ENCODE peak calls at places on chromosomes 2 and 18, in eight cellular contexts. Y is activated CD4-positive, alpha-beta T cell treated with anti-CD3 and anti-CD28 coated beads for 1 hour; Q is KBM-7; C is fibroblast of the aortic adventitia; E is NCI-H1694 treated with DMSO at 0.1 percent for 48 hours; O is H54; A is NT2/D1; B is psoas muscle. L is an unnamed sample.
A peak's percentile ranks its signal among the peaks of the same experiment; 100 is the strongest.

GRCh38 chr2:185643434-185643833 is 95.2 kb upstream of the FSIP2 start:
- DNase-seq in A (no peak), B (no peak), E (no peak), C (no peak), Y (no peak), Q (no peak), O (no peak), L (no peak)

GRCh38 chr2:231015462-231015861 is 19.5 kb downstream of the SPATA3 start:
- DNase-seq in E (no peak), C (no peak), Q (no peak), O (no peak), B (no peak), A (peak; percentile 77), Y (no peak), L (no peak)

GRCh38 chr2:104804148-104804890 is 49.6 kb upstream of the POU3F3 start:
- DNase-seq in A (no peak), O (no peak), Q (peak; percentile 21), Y (no peak), E (no peak), C (no peak), B (no peak), L (no peak)

GRCh38 chr2:105243961-105244360 is 2.4 kb downstream of the GPR45 start:
- DNase-seq in C (no peak), Q (no peak), A (peak; percentile 35), B (no peak), O (no peak), E (no peak), Y (no peak), L (no peak)

GRCh38 chr2:392921-393270 is 105.0 kb upstream of the ALKAL2 start:
- DNase-seq in C (no peak), B (no peak), E (no peak), Q (no peak), O (no peak), A (no peak), Y (no peak), L (no peak)

GRCh38 chr18:75203456-75204261 is 5.3 kb downstream of the PTGR3 start:
- DNase-seq in C (peak; percentile 55), Q (no peak), E (no peak), O (no peak), B (no peak), A (no peak), Y (no peak), L (no peak)

GRCh38 chr2:147679664-147680502 is 164.9 kb upstream of the ACVR2A start:
- DNase-seq in O (no peak), Y (no peak), C (no peak), E (no peak), B (no peak), A (no peak), Q (no peak), L (no peak)

GRCh38 chr2:190207929-190208328 is 111.7 kb downstream of the HIBCH start:
- DNase-seq in E (no peak), Q (no peak), B (no peak), O (no peak), C (no peak), Y (no peak), A (no peak), L (no peak)

GRCh38 chr2:30180230-30180629 is 33.4 kb downstream of the YPEL5 start:
- DNase-seq in Q (no peak), A (no peak), B (no peak), E (no peak), C (no peak), O (no peak), Y (no peak), L (no peak)

GRCh38 chr2:10297191-10297700 is 5.5 kb upstream of the HPCAL1 start:
- DNase-seq in Q (no peak), C (no peak), E (no peak), B (peak; percentile 32), A (no peak), Y (no peak), O (no peak), L (no peak)

GRCh38 chr2:190320696-190321095 is 1.1 kb upstream of the HIBCH start:
- DNase-seq in B (no peak), C (no peak), O (no peak), Y (no peak), E (no peak), Q (no peak), A (no peak), L (no peak)

L was measured in uterus.